ENCODE peak calls at places on chromosomes 4 and X, in four cellular contexts. One of them, this sample, is unnamed.

GRCh38 chrX:15451913-15452312 is 41.2 kb downstream of the PIR start:
- DNase-seq in HFF-Myc: no peak
- DNase-seq in stimulated activated CD4-positive, alpha-beta T cell treated with anti-CD3 and anti-CD28 coated beads, Interleukin-1b, Interleukin-23, amount 100 ng/mL, for 1 hour: no peak
- DNase-seq in dermis microvascular lymphatic vessel endothelial cell: no peak
- DNase-seq in this sample: no peak

GRCh38 chr4:42411803-42412202 is 14.5 kb downstream of the SHISA3 start:
- DNase-seq in stimulated activated CD4-positive, alpha-beta T cell treated with anti-CD3 and anti-CD28 coated beads, Interleukin-1b, Interleukin-23, amount 100 ng/mL, for 1 hour: no peak
- DNase-seq in HFF-Myc: no peak
- DNase-seq in dermis microvascular lymphatic vessel endothelial cell: no peak
- DNase-seq in this sample: no peak

GRCh38 chrX:77597090-77597489 is 149.9 kb downstream of the FGF16 start:
- DNase-seq in stimulated activated CD4-positive, alpha-beta T cell treated with anti-CD3 and anti-CD28 coated beads, Interleukin-1b, Interleukin-23, amount 100 ng/mL, for 1 hour: no peak
- DNase-seq in dermis microvascular lymphatic vessel endothelial cell: peak
- DNase-seq in HFF-Myc: no peak
- DNase-seq in this sample: no peak

GRCh38 chr4:37489697-37490096 is 196.5 kb downstream of the RELL1 start:
- DNase-seq in HFF-Myc: no peak
- DNase-seq in stimulated activated CD4-positive, alpha-beta T cell treated with anti-CD3 and anti-CD28 coated beads, Interleukin-1b, Interleukin-23, amount 100 ng/mL, for 1 hour: no peak
- DNase-seq in dermis microvascular lymphatic vessel endothelial cell: no peak
- DNase-seq in this sample: no peak

GRCh38 chr4:24655971-24656370 is 71.6 kb upstream of the DHX15 start:
- DNase-seq in dermis microvascular lymphatic vessel endothelial cell: no peak
- DNase-seq in HFF-Myc: no peak
- DNase-seq in stimulated activated CD4-positive, alpha-beta T cell treated with anti-CD3 and anti-CD28 coated beads, Interleukin-1b, Interleukin-23, amount 100 ng/mL, for 1 hour: no peak
- DNase-seq in this sample: no peak

GRCh38 chrX:122739770-122740169 is 444.3 kb upstream of the GRIA3 start:
- DNase-seq in HFF-Myc: no peak
- DNase-seq in stimulated activated CD4-positive, alpha-beta T cell treated with anti-CD3 and anti-CD28 coated beads, Interleukin-1b, Interleukin-23, amount 100 ng/mL, for 1 hour: no peak
- DNase-seq in dermis microvascular lymphatic vessel endothelial cell: no peak
- DNase-seq in this sample: no peak

GRCh38 chr4:148376151-148376550 is 66.1 kb downstream of the NR3C2 start:
- DNase-seq in HFF-Myc: peak
- DNase-seq in stimulated activated CD4-positive, alpha-beta T cell treated with anti-CD3 and anti-CD28 coated beads, Interleukin-1b, Interleukin-23, amount 100 ng/mL, for 1 hour: no peak
- DNase-seq in dermis microvascular lymphatic vessel endothelial cell: peak
- DNase-seq in this sample: peak

GRCh38 chrX:30762754-30763153 is 109.5 kb downstream of the GK start:
- DNase-seq in HFF-Myc: no peak
- DNase-seq in dermis microvascular lymphatic vessel endothelial cell: no peak
- DNase-seq in stimulated activated CD4-positive, alpha-beta T cell treated with anti-CD3 and anti-CD28 coated beads, Interleukin-1b, Interleukin-23, amount 100 ng/mL, for 1 hour: no peak
- DNase-seq in this sample: no peak

GRCh38 chr4:18934197-18934596 is 912.6 kb upstream of the LCORL start:
- DNase-seq in HFF-Myc: no peak
- DNase-seq in dermis microvascular lymphatic vessel endothelial cell: no peak
- DNase-seq in stimulated activated CD4-positive, alpha-beta T cell treated with anti-CD3 and anti-CD28 coated beads, Interleukin-1b, Interleukin-23, amount 100 ng/mL, for 1 hour: no peak
- DNase-seq in this sample: peak

GRCh38 chrX:118548831-118549230 is 53.2 kb downstream of the DOCK11 start:
- DNase-seq in stimulated activated CD4-positive, alpha-beta T cell treated with anti-CD3 and anti-CD28 coated beads, Interleukin-1b, Interleukin-23, amount 100 ng/mL, for 1 hour: no peak
- DNase-seq in dermis microvascular lymphatic vessel endothelial cell: no peak
- DNase-seq in HFF-Myc: no peak
- DNase-seq in this sample: no peak

GRCh38 chr4:93261207-93261606 is 567.3 kb upstream of the ATOH1 start:
- DNase-seq in HFF-Myc: no peak
- DNase-seq in stimulated activated CD4-positive, alpha-beta T cell treated with anti-CD3 and anti-CD28 coated beads, Interleukin-1b, Interleukin-23, amount 100 ng/mL, for 1 hour: no peak
- DNase-seq in dermis microvascular lymphatic vessel endothelial cell: no peak
- DNase-seq in this sample: no peak

GRCh38 chr4:91577864-91578263 is 725.9 kb upstream of the GRID2 start:
- DNase-seq in dermis microvascular lymphatic vessel endothelial cell: no peak
- DNase-seq in HFF-Myc: no peak
- DNase-seq in stimulated activated CD4-positive, alpha-beta T cell treated with anti-CD3 and anti-CD28 coated beads, Interleukin-1b, Interleukin-23, amount 100 ng/mL, for 1 hour: no peak
- DNase-seq in this sample: no peak

GRCh38 chr4:113574636-113575103 is 186.9 kb downstream of the CAMK2D start:
- DNase-seq in stimulated activated CD4-positive, alpha-beta T cell treated with anti-CD3 and anti-CD28 coated beads, Interleukin-1b, Interleukin-23, amount 100 ng/mL, for 1 hour: no peak
- DNase-seq in dermis microvascular lymphatic vessel endothelial cell: peak
- DNase-seq in HFF-Myc: peak
- DNase-seq in this sample: no peak

GRCh38 chr4:154640999-154641398 is 28.5 kb upstream of the FGG start:
- DNase-seq in HFF-Myc: no peak
- DNase-seq in dermis microvascular lymphatic vessel endothelial cell: no peak
- DNase-seq in stimulated activated CD4-positive, alpha-beta T cell treated with anti-CD3 and anti-CD28 coated beads, Interleukin-1b, Interleukin-23, amount 100 ng/mL, for 1 hour: no peak
- DNase-seq in this sample: no peak

GRCh38 chr4:98642991-98643426 is 15.4 kb downstream of the TSPAN5 start:
- DNase-seq in HFF-Myc: no peak
- DNase-seq in stimulated activated CD4-positive, alpha-beta T cell treated with anti-CD3 and anti-CD28 coated beads, Interleukin-1b, Interleukin-23, amount 100 ng/mL, for 1 hour: no peak
- DNase-seq in dermis microvascular lymphatic vessel endothelial cell: no peak
- DNase-seq in this sample: no peak

GRCh38 chrX:54134269-54134668 is 48.8 kb downstream of the FAM120C start:
- DNase-seq in dermis microvascular lymphatic vessel endothelial cell: no peak
- DNase-seq in stimulated activated CD4-positive, alpha-beta T cell treated with anti-CD3 and anti-CD28 coated beads, Interleukin-1b, Interleukin-23, amount 100 ng/mL, for 1 hour: no peak
- DNase-seq in HFF-Myc: no peak
- DNase-seq in this sample: peak

GRCh38 chr4:18105023-18106011 is 83.8 kb upstream of the LCORL start:
- DNase-seq in dermis microvascular lymphatic vessel endothelial cell: no peak
- DNase-seq in HFF-Myc: no peak
- DNase-seq in stimulated activated CD4-positive, alpha-beta T cell treated with anti-CD3 and anti-CD28 coated beads, Interleukin-1b, Interleukin-23, amount 100 ng/mL, for 1 hour: no peak
- DNase-seq in this sample: no peak

GRCh38 chr4:118712872-118713271 is 27.7 kb downstream of the METTL14 start:
- DNase-seq in dermis microvascular lymphatic vessel endothelial cell: no peak
- DNase-seq in stimulated activated CD4-positive, alpha-beta T cell treated with anti-CD3 and anti-CD28 coated beads, Interleukin-1b, Interleukin-23, amount 100 ng/mL, for 1 hour: no peak
- DNase-seq in HFF-Myc: no peak
- DNase-seq in this sample: no peak

GRCh38 chr4:180664766-180665368 is 1578.3 kb upstream of the TENM3 start:
- DNase-seq in HFF-Myc: peak
- DNase-seq in stimulated activated CD4-positive, alpha-beta T cell treated with anti-CD3 and anti-CD28 coated beads, Interleukin-1b, Interleukin-23, amount 100 ng/mL, for 1 hour: peak
- DNase-seq in dermis microvascular lymphatic vessel endothelial cell: peak
- DNase-seq in this sample: peak

GRCh38 chr4:25814323-25814722 is 48.5 kb downstream of the SEL1L3 start:
- DNase-seq in HFF-Myc: no peak
- DNase-seq in dermis microvascular lymphatic vessel endothelial cell: no peak
- DNase-seq in stimulated activated CD4-positive, alpha-beta T cell treated with anti-CD3 and anti-CD28 coated beads, Interleukin-1b, Interleukin-23, amount 100 ng/mL, for 1 hour: no peak
- DNase-seq in this sample: no peak

GRCh38 chr4:64539234-64539849 is 130.1 kb upstream of the TECRL start:
- DNase-seq in HFF-Myc: peak
- DNase-seq in dermis microvascular lymphatic vessel endothelial cell: peak
- DNase-seq in stimulated activated CD4-positive, alpha-beta T cell treated with anti-CD3 and anti-CD28 coated beads, Interleukin-1b, Interleukin-23, amount 100 ng/mL, for 1 hour: no peak
- DNase-seq in this sample: peak

GRCh38 chr4:70818173-70818856 is 21.4 kb downstream of the GRSF1 start:
- DNase-seq in stimulated activated CD4-positive, alpha-beta T cell treated with anti-CD3 and anti-CD28 coated beads, Interleukin-1b, Interleukin-23, amount 100 ng/mL, for 1 hour: no peak
- DNase-seq in dermis microvascular lymphatic vessel endothelial cell: no peak
- DNase-seq in HFF-Myc: no peak
- DNase-seq in this sample: no peak

GRCh38 chrX:2781698-2782097 is 29.9 kb downstream of the XG start:
- DNase-seq in stimulated activated CD4-positive, alpha-beta T cell treated with anti-CD3 and anti-CD28 coated beads, Interleukin-1b, Interleukin-23, amount 100 ng/mL, for 1 hour: no peak
- DNase-seq in HFF-Myc: no peak
- DNase-seq in dermis microvascular lymphatic vessel endothelial cell: no peak
- DNase-seq in this sample: no peak

GRCh38 chrX:581717-582116 is 48.9 kb upstream of the SHOX start:
- DNase-seq in HFF-Myc: no peak
- DNase-seq in stimulated activated CD4-positive, alpha-beta T cell treated with anti-CD3 and anti-CD28 coated beads, Interleukin-1b, Interleukin-23, amount 100 ng/mL, for 1 hour: no peak
- DNase-seq in dermis microvascular lymphatic vessel endothelial cell: no peak
- DNase-seq in this sample: no peak

GRCh38 chrX:149286940-149287349 is 218.2 kb downstream of the IDS start:
- DNase-seq in stimulated activated CD4-positive, alpha-beta T cell treated with anti-CD3 and anti-CD28 coated beads, Interleukin-1b, Interleukin-23, amount 100 ng/mL, for 1 hour: peak
- DNase-seq in HFF-Myc: no peak
- DNase-seq in dermis microvascular lymphatic vessel endothelial cell: peak
- DNase-seq in this sample: peak

GRCh38 chr4:39083164-39083563 is 21.1 kb downstream of the KLHL5 start:
- DNase-seq in HFF-Myc: no peak
- DNase-seq in dermis microvascular lymphatic vessel endothelial cell: peak
- DNase-seq in stimulated activated CD4-positive, alpha-beta T cell treated with anti-CD3 and anti-CD28 coated beads, Interleukin-1b, Interleukin-23, amount 100 ng/mL, for 1 hour: no peak
- DNase-seq in this sample: no peak

GRCh38 chr4:53654300-53654758 is 63.0 kb upstream of the LNX1 start:
- DNase-seq in stimulated activated CD4-positive, alpha-beta T cell treated with anti-CD3 and anti-CD28 coated beads, Interleukin-1b, Interleukin-23, amount 100 ng/mL, for 1 hour: no peak
- DNase-seq in HFF-Myc: no peak
- DNase-seq in dermis microvascular lymphatic vessel endothelial cell: peak
- DNase-seq in this sample: no peak

GRCh38 chr4:951186-951585 is 18.9 kb downstream of the TMEM175 start:
- DNase-seq in stimulated activated CD4-positive, alpha-beta T cell treated with anti-CD3 and anti-CD28 coated beads, Interleukin-1b, Interleukin-23, amount 100 ng/mL, for 1 hour: no peak
- DNase-seq in dermis microvascular lymphatic vessel endothelial cell: no peak
- DNase-seq in HFF-Myc: no peak
- DNase-seq in this sample: no peak

GRCh38 chrX:15680401-15680800 is 15.8 kb upstream of the CLTRN start:
- DNase-seq in stimulated activated CD4-positive, alpha-beta T cell treated with anti-CD3 and anti-CD28 coated beads, Interleukin-1b, Interleukin-23, amount 100 ng/mL, for 1 hour: no peak
- DNase-seq in dermis microvascular lymphatic vessel endothelial cell: no peak
- DNase-seq in HFF-Myc: no peak
- DNase-seq in this sample: no peak

GRCh38 chrX:15797707-15798106 is 7.4 kb downstream of the ZRSR2 start:
- DNase-seq in HFF-Myc: no peak
- DNase-seq in stimulated activated CD4-positive, alpha-beta T cell treated with anti-CD3 and anti-CD28 coated beads, Interleukin-1b, Interleukin-23, amount 100 ng/mL, for 1 hour: no peak
- DNase-seq in dermis microvascular lymphatic vessel endothelial cell: no peak
- DNase-seq in this sample: no peak

GRCh38 chr4:15035152-15035551 is 32.9 kb downstream of the CPEB2 start:
- DNase-seq in HFF-Myc: no peak
- DNase-seq in dermis microvascular lymphatic vessel endothelial cell: no peak
- DNase-seq in stimulated activated CD4-positive, alpha-beta T cell treated with anti-CD3 and anti-CD28 coated beads, Interleukin-1b, Interleukin-23, amount 100 ng/mL, for 1 hour: no peak
- DNase-seq in this sample: no peak

This sample was measured in D341Med.